ENCODE peak calls at places on chromosomes 12 and 14, in seven cellular contexts. V, N, A, Z, C, L and T are unnamed samples.

GRCh38 chr12:2248901-2249381 is 196.2 kb downstream of the CACNA1C start:
- DNase-seq in V (no peak), N (peak; percentile 93), A (no peak), Z (no peak), C (no peak), L (no peak), T (peak; percentile 44)

GRCh38 chr14:65604946-65605345 is 192.4 kb downstream of the FUT8 start:
- DNase-seq in V (no peak), N (no peak), A (no peak), Z (no peak), C (no peak), L (no peak), T (no peak)

GRCh38 chr14:77099425-77100167 is 1.5 kb downstream of the CIPC start:
- DNase-seq in V (no peak), N (no peak), A (no peak), Z (no peak), C (no peak), L (no peak), T (no peak)

GRCh38 chr14:89356496-89356895 is 60.5 kb downstream of the FOXN3 start:
- DNase-seq in V (no peak), N (no peak), A (no peak), Z (no peak), C (no peak), L (no peak), T (no peak)

GRCh38 chr12:107091381-107091780 is 2.0 kb downstream of the CRY1 start:
- DNase-seq in V (no peak), N (no peak), A (no peak), Z (no peak), C (no peak), L (peak; percentile 50), T (no peak)

GRCh38 chr14:94654071-94654974 is 42.1 kb downstream of the SERPINA3 start:
- DNase-seq in V (no peak), N (no peak), A (no peak), Z (no peak), C (no peak), L (no peak), T (no peak)

GRCh38 chr12:96354326-96354725 is 45.9 kb downstream of the CDK17 start:
- DNase-seq in V (no peak), N (no peak), A (no peak), Z (no peak), C (no peak), L (no peak), T (no peak)

GRCh38 chr12:53561590-53561953 is 54.3 kb upstream of the NPFF start:
- DNase-seq in V (no peak), N (no peak), A (peak; percentile 56), Z (no peak), C (no peak), L (peak; percentile 75), T (no peak)

GRCh38 chr14:55975281-55975905 is 142.8 kb upstream of the PELI2 start:
- DNase-seq in V (no peak), N (no peak), A (no peak), Z (no peak), C (no peak), L (no peak), T (no peak)

GRCh38 chr14:30443368-30444007 is 115.5 kb upstream of the G2E3 start:
- DNase-seq in V (no peak), N (no peak), A (peak; percentile 16), Z (no peak), C (no peak), L (no peak), T (no peak)

GRCh38 chr14:49249022-49249421 is 337.2 kb downstream of the RPS29 start:
- DNase-seq in V (no peak), N (no peak), A (no peak), Z (no peak), C (no peak), L (no peak), T (no peak)

GRCh38 chr14:75979071-75979571 is 2.7 kb downstream of the TGFB3 start:
- DNase-seq in V (peak; percentile 74), N (no peak), A (no peak), Z (no peak), C (peak; percentile 43), L (no peak), T (no peak)

GRCh38 chr12:120534703-120535655 is 823 bp downstream of the RNF10 start:
- DNase-seq in V (peak; percentile 71), N (no peak), A (no peak), Z (peak; percentile 56), C (peak; percentile 28), L (peak; percentile 22), T (peak; percentile 30)

GRCh38 chr14:47008732-47009131 is 357.2 kb upstream of the RPL10L start:
- DNase-seq in V (no peak), N (no peak), A (no peak), Z (no peak), C (no peak), L (no peak), T (no peak)

GRCh38 chr12:21637985-21638891 is 19.4 kb downstream of the LDHB start:
- DNase-seq in V (no peak), N (no peak), A (no peak), Z (no peak), C (no peak), L (no peak), T (no peak)

GRCh38 chr12:89707992-89708792 is 446 bp downstream of the ATP2B1 start:
- DNase-seq in V (peak; percentile 77), N (no peak), A (no peak), Z (peak; percentile 58), C (no peak), L (no peak), T (peak; percentile 31)

GRCh38 chr12:10331642-10332239 is 24.1 kb downstream of the KLRD1 start:
- DNase-seq in V (no peak), N (no peak), A (peak; percentile 56), Z (no peak), C (no peak), L (no peak), T (no peak)

GRCh38 chr12:133129368-133130037 is 571 bp downstream of the ZNF891 start:
- DNase-seq in V (peak; percentile 53), N (no peak), A (no peak), Z (no peak), C (no peak), L (no peak), T (no peak)

GRCh38 chr12:52032431-52032796 is 18.8 kb upstream of the NR4A1 start:
- DNase-seq in V (peak; percentile 78), N (no peak), A (no peak), Z (peak; percentile 73), C (peak; percentile 93), L (no peak), T (peak; percentile 63)

GRCh38 chr12:122275459-122275858 is 9.2 kb upstream of the VPS33A start:
- DNase-seq in V (no peak), N (no peak), A (no peak), Z (no peak), C (no peak), L (no peak), T (no peak)

GRCh38 chr12:96399081-96399918 is 939 bp downstream of the CDK17 start:
- DNase-seq in V (peak; percentile 90), N (peak; percentile 48), A (no peak), Z (peak; percentile 72), C (peak; percentile 72), L (peak; percentile 21), T (peak; percentile 81)

GRCh38 chr14:85701763-85702162 is 171.8 kb downstream of the FLRT2 start:
- DNase-seq in V (no peak), N (no peak), A (no peak), Z (no peak), C (no peak), L (peak; percentile 26), T (no peak)
- H3K27ac ChIP-seq in V (no peak overlapping the region), N (no peak overlapping the region), A (no peak overlapping the region), Z (no peak overlapping the region), C (no peak overlapping the region), L (no peak overlapping the region), T (no peak overlapping the region)

DNA sequence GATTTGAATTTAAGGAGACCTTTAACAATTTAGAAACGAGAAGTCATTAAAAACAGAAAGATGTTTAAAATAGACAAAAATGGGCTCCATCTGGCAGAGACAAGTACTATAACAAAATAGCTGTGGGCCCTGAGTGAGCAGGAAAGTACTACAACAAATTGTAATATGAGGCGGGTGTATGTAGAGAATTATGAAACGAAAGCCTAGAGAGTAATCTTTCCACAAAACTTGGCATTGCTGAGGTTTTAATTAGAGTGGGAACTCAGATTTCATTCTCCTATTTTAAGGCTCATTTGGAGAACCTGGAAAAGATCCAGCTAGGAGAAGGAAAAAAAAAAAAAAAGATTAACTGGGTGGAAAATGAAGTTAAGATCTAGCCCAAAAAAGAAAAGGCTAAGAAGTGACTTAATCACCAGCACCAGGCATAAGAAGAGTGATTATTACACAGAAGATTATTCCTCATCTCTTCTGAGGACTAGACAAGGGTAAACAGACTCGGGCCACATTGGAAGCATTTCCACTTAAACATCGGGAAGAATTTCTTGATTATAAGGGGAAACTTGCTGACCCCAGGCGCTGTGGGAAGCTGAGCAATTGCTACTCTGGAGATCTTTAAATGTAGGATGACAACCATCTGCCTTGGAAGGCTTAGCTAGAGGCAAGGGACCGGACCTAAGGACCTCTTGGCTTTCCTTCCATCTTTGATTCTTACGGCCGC is 40.8 kb downstream of the IGF1 start:
- DNase-seq in V (no peak), N (no peak), A (no peak), Z (no peak), C (no peak), L (no peak), T (no peak)
- H3K27ac ChIP-seq in V (peak overlapping the region; percentile 7), N (no peak overlapping the region), A (no peak overlapping the region), Z (peak overlapping the region; percentile 58), C (no peak overlapping the region), L (no peak overlapping the region), T (peak overlapping the region; percentile 38)

DNA sequence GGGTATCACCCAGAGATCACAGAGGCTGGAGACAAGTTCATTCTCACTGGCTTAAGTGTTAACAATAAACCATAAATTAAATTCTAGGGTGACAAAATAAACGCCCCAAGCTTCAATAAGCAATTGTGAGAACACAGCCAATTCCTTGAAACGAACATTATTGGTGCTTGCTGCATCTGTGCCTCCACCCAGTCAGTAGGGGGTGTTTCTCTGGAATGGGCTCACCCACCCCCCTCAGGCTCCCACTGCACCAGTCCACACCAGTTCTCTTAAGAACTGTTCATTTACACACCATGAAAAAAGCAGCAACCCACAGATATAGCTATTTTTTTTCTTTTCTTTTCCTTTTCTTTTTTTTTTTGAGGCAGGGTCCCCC is 34.7 kb downstream of the CDC42BPB start:
- DNase-seq in V (no peak), N (no peak), A (no peak), Z (no peak), C (no peak), L (no peak), T (no peak)
- H3K27ac ChIP-seq in V (no peak overlapping the region), N (no peak overlapping the region), A (no peak overlapping the region), Z (no peak overlapping the region), C (no peak overlapping the region), L (no peak overlapping the region), T (peak overlapping the region; percentile 39)

DNA sequence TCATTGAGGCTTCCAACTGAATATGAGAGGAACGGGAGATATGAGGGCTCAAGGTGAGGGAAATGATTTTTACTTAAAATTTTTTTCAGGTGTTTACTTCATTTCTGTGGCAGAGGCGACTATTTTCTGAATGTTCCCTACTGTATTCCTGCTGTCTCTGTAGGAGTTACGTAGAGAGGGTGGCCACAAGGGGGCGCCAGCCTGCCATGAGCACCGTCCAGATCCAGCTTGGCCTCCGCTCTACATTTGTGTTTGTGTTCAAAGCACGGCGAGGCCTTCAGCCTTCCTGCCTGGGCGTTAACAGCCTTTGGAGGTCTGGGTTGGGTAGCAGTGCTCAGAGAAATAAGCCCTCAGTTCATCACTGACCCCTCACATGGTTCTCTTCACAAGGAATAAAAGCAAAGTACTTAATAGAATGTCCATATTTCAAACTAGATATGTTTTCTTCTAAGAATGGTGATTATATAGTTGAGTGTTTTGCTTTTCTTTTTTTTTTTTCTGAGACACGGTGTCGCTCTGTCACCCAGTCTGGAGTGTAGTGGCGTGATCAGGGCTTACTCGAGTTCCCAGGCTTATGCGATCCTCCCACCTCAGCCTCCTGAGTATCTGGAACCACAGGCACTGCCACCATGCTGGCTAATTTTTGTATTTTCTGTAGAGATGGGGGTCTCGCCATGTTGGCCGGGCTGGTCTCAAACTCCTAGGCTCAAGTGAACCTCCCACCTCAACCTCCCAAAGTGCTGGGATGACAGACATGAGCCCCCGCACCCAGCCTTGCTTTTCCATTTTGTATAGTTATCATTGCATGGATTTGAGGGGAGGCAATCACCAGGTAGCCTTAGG is 22.3 kb downstream of the CKB start:
- DNase-seq in V (peak; percentile 95), N (no peak), A (no peak), Z (peak; percentile 89), C (peak; percentile 93), L (no peak), T (peak; percentile 90)
- H3K27ac ChIP-seq in V (no peak overlapping the region), N (no peak overlapping the region), A (no peak overlapping the region), Z (peak overlapping the region; percentile 33), C (peak overlapping the region; percentile 60), L (no peak overlapping the region), T (peak overlapping the region; percentile 27)